ENCODE peak calls at places on chromosomes 6 and 20, in nine cellular contexts. U, X, Z, E, L, B, A, Y and P are unnamed samples.

GRCh38 chr20:33273117-33273851 is 9.7 kb upstream of the BPIFB1 start:
- DNase-seq in U (no peak), X (no peak), Z (no peak), E (no peak), L (no peak), B (no peak), A (no peak), Y (no peak), P (no peak)

GRCh38 chr6:34575326-34575725 is 19.2 kb upstream of the SPDEF start:
- DNase-seq in U (no peak), X (no peak), Z (no peak), E (no peak), L (no peak), B (no peak), A (no peak), Y (no peak), P (no peak)

GRCh38 chr6:14130431-14131075 is 13.0 kb downstream of the CD83 start:
- DNase-seq in U (no peak), X (no peak), Z (no peak), E (no peak), L (no peak), B (no peak), A (no peak), Y (no peak), P (no peak)

GRCh38 chr20:23515250-23515939 is 24.5 kb downstream of the CST8 start:
- DNase-seq in U (no peak), X (no peak), Z (no peak), E (no peak), L (no peak), B (no peak), A (no peak), Y (no peak), P (no peak)

GRCh38 chr20:60053125-60053812 is 95.0 kb downstream of the CDH26 start:
- DNase-seq in U (no peak), X (no peak), Z (no peak), E (no peak), L (no peak), B (no peak), A (no peak), Y (no peak), P (no peak)

GRCh38 chr20:57179265-57179664 is 87.2 kb downstream of the BMP7 start:
- DNase-seq in U (no peak), X (no peak), Z (no peak), E (no peak), L (no peak), B (no peak), A (no peak), Y (no peak), P (no peak)

GRCh38 chr20:38586181-38586525 is 5.2 kb downstream of the ADIG start:
- DNase-seq in U (no peak), X (no peak), Z (no peak), E (no peak), L (no peak), B (no peak), A (no peak), Y (no peak), P (no peak)

GRCh38 chr6:166078294-166078693 is 89.4 kb downstream of the TBXT start:
- DNase-seq in U (no peak), X (no peak), Z (no peak), E (no peak), L (no peak), B (no peak), A (no peak), Y (no peak), P (no peak)

GRCh38 chr6:41723178-41723935 is 12.1 kb downstream of the TFEB start:
- DNase-seq in U (peak), X (peak), Z (peak), E (peak), L (no peak), B (peak), A (no peak), Y (peak), P (no peak)

GRCh38 chr6:169317441-169318202 is 64.0 kb upstream of the THBS2 start:
- DNase-seq in U (no peak), X (no peak), Z (no peak), E (no peak), L (no peak), B (no peak), A (no peak), Y (no peak), P (no peak)

GRCh38 chr20:34997171-34997570 is 41.5 kb downstream of the MYH7B start:
- DNase-seq in U (peak), X (peak), Z (no peak), E (no peak), L (no peak), B (no peak), A (no peak), Y (peak), P (no peak)

GRCh38 chr20:25601659-25602058 is 16.3 kb upstream of the NINL start:
- DNase-seq in U (no peak), X (no peak), Z (no peak), E (no peak), L (no peak), B (no peak), A (no peak), Y (no peak), P (no peak)

GRCh38 chr6:121597654-121598053 is 162.2 kb downstream of the GJA1 start:
- DNase-seq in U (no peak), X (no peak), Z (no peak), E (no peak), L (no peak), B (no peak), A (no peak), Y (no peak), P (no peak)

GRCh38 chr6:125363360-125364121 is 61.8 kb upstream of the HDDC2 start:
- DNase-seq in U (peak), X (no peak), Z (peak), E (peak), L (peak), B (peak), A (peak), Y (no peak), P (peak)

GRCh38 chr6:169141706-169142705 is 111.6 kb downstream of the THBS2 start:
- DNase-seq in U (no peak), X (no peak), Z (peak), E (no peak), L (no peak), B (no peak), A (no peak), Y (no peak), P (no peak)

GRCh38 chr6:17836298-17836697 is 129.6 kb upstream of the NUP153 start:
- DNase-seq in U (no peak), X (no peak), Z (no peak), E (no peak), L (no peak), B (no peak), A (no peak), Y (no peak), P (no peak)

GRCh38 chr6:16338577-16339262 is 100.3 kb downstream of the GMPR start:
- DNase-seq in U (peak), X (no peak), Z (peak), E (peak), L (no peak), B (no peak), A (peak), Y (peak), P (no peak)
- TF ChIP-seq CTCF in U (peak), X (no peak), Z (peak), E (no peak), L (peak), B (peak), A (peak), Y (no peak), P (peak)

GRCh38 chr20:62137092-62137384 is 6.2 kb downstream of the PSMA7 start:
- DNase-seq in U (no peak), X (no peak), Z (no peak), E (no peak), L (no peak), B (no peak), A (no peak), Y (no peak), P (no peak)
- TF ChIP-seq CTCF in U (no peak), X (peak), Z (no peak), E (no peak), L (no peak), B (no peak), A (no peak), Y (no peak), P (peak)

GRCh38 chr6:146905313-146905712 is 298.9 kb upstream of the STXBP5 start:
- DNase-seq in U (no peak), X (no peak), Z (no peak), E (peak), L (no peak), B (no peak), A (no peak), Y (no peak), P (no peak)

GRCh38 chr6:146898888-146899227 is 300.1 kb downstream of the ADGB start:
- DNase-seq in U (no peak), X (no peak), Z (no peak), E (no peak), L (no peak), B (no peak), A (no peak), Y (no peak), P (no peak)

GRCh38 chr6:146904596-146904995 is 299.6 kb upstream of the STXBP5 start:
- DNase-seq in U (no peak), X (no peak), Z (no peak), E (no peak), L (no peak), B (no peak), A (no peak), Y (no peak), P (no peak)

GRCh38 chr6:146902846-146903245 is 301.4 kb upstream of the STXBP5 start:
- DNase-seq in U (no peak), X (no peak), Z (no peak), E (no peak), L (no peak), B (no peak), A (no peak), Y (no peak), P (no peak)

DNA sequence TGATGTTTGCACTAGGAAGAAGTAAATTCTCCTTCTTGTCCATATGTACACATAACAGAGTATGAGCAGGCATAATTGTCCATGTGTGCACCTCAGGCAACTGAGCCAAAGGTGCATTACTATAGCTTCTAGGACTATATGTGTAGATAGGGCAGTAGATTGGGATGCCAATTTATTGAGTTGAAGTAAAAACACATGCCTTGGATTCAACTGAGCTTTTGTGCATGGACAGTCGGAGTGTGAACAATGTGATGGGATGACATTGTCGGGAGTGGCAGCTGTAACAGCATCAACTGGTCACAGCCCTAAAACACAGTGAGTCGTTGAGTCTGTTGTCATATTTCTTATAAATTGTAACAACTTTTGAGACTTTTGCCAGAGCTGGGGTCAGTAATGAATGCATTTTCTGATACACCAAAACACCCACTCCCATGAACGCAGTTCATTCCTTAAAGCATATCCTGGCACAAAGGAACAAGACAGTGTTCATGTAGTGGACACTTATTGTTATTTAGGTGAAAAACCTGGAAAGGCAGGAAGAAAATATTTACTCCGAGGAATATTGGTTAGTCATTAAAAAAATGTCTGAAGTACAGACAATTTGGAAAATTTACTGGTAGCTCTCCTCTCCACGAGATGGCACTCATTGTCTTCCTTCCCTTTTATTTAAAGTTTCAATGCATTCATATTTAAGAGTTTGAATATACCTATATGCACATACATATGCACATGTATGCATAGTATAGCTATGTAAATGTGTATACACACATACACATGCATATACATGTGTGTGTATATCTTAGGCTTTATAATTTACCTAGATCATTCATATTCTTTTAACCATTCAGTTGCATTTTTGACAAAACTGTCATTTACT is 302.0 kb upstream of the STXBP5 start:
- DNase-seq in U (no peak), X (no peak), Z (no peak), E (no peak), L (no peak), B (no peak), A (no peak), Y (no peak), P (no peak)
- TF ChIP-seq CTCF in U (no peak), X (no peak), Z (no peak), E (no peak), L (no peak), B (no peak), A (peak), Y (no peak), P (no peak)

GRCh38 chr20:19775353-19776201 is 17.5 kb downstream of the RIN2 start:
- DNase-seq in U (no peak), X (no peak), Z (no peak), E (no peak), L (no peak), B (no peak), A (no peak), Y (peak), P (no peak)

GRCh38 chr20:19779634-19780033 is 21.6 kb downstream of the RIN2 start:
- DNase-seq in U (no peak), X (no peak), Z (no peak), E (no peak), L (no peak), B (no peak), A (no peak), Y (no peak), P (no peak)

GRCh38 chr20:19777981-19778380 is 19.9 kb downstream of the RIN2 start:
- DNase-seq in U (no peak), X (no peak), Z (no peak), E (no peak), L (no peak), B (no peak), A (no peak), Y (no peak), P (no peak)

GRCh38 chr20:19778404-19778803 is 20.3 kb downstream of the RIN2 start:
- DNase-seq in U (no peak), X (no peak), Z (no peak), E (no peak), L (no peak), B (no peak), A (no peak), Y (no peak), P (no peak)

DNA sequence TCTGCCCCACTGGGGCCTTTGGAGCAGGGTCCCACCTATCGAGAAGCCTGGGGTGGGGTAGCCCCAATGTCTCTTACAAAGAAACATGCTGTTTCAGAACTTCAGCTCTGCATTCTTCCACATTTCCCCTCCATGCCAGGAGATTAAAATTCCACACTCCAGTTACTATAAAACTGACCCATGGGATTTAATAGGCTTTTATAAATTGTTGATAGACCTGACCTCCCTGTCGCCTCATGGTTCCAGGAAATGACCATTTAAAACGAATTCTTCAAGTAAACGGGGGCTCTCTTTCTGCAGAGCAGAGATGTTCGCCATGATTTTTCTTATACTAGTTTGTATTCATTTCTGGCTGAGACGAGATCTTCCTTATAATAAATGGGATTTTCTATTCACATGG is 19.3 kb downstream of the RIN2 start:
- DNase-seq in U (no peak), X (no peak), Z (no peak), E (no peak), L (no peak), B (no peak), A (no peak), Y (no peak), P (no peak)
- TF ChIP-seq CTCF in U (no peak), X (no peak), Z (no peak), E (no peak), L (no peak), B (no peak), A (no peak), Y (no peak), P (no peak)

GRCh38 chr6:139373928-139374356 is 506 bp downstream of the CITED2 start:
- DNase-seq in U (no peak), X (no peak), Z (no peak), E (no peak), L (peak), B (no peak), A (no peak), Y (no peak), P (no peak)

GRCh38 chr6:139374357-139375238 is at the start of gene CITED2:
- DNase-seq in U (peak), X (peak), Z (peak), E (peak), L (peak), B (peak), A (peak), Y (peak), P (peak)

GRCh38 chr6:139372326-139373153 is 1.9 kb downstream of the CITED2 start:
- DNase-seq in U (no peak), X (no peak), Z (no peak), E (no peak), L (no peak), B (no peak), A (no peak), Y (no peak), P (no peak)

GRCh38 chr6:139371421-139372253 is 2.8 kb downstream of the CITED2 start:
- DNase-seq in U (no peak), X (no peak), Z (no peak), E (no peak), L (no peak), B (no peak), A (no peak), Y (no peak), P (no peak)

GRCh38 chr6:139373154-139373927 is 1.1 kb downstream of the CITED2 start:
- DNase-seq in U (peak), X (peak), Z (peak), E (peak), L (peak), B (peak), A (peak), Y (peak), P (peak)
- TF ChIP-seq CTCF in U (peak), X (peak), Z (peak), E (peak), L (peak), B (no peak), A (no peak), Y (peak), P (peak)

DNA sequence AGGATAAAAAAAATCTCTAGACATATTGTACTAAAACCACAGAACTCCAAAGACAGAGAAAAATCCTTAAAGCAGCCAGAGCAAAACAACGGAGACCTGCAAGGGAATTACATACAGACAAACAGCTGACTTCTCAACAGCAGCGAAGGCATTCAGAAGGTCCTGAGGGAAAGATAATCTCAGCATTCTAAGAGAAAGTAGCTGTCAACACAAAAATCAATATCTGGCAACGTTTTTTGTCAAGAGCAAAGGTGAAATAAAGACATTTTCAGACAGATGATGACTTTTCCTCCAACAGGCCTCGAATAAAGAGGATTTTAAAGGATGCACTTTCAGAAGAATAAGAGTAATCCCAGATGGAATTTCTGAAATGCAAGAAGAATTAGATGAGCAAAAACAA is 6.1 kb upstream of the SCGN start:
- DNase-seq in U (no peak), X (no peak), Z (no peak), E (no peak), L (no peak), B (no peak), A (no peak), Y (no peak), P (no peak)
- TF ChIP-seq CTCF in U (no peak), X (no peak), Z (no peak), E (no peak), L (no peak), B (no peak), A (no peak), Y (no peak), P (no peak)